ENCODE peak calls at places on chromosome 21, in seven cellular contexts. L is CD8-positive, alpha-beta T cell; E is IMR-90; Z is astrocyte; B is heart left ventricle; A is effector memory CD4-positive, alpha-beta T cell; Y is left lung. S is an unnamed sample.

GRCh38 chr21:35400233-35400939 is 351.3 kb upstream of the RUNX1 start:
- DNase-seq in A (no peak), L (no peak), Y (no peak), B (no peak), E (peak; percentile 67), Z (peak; percentile 59), S (no peak)

GRCh38 chr21:29436143-29436542 is 137.4 kb downstream of the BACH1 start:
- DNase-seq in E (no peak), Z (peak; percentile 4), A (peak; percentile 2), L (no peak), B (no peak), Y (no peak), S (no peak)

GRCh38 chr21:29888437-29888836 is 51.4 kb downstream of the GRIK1 start:
- DNase-seq in Z (no peak), E (no peak), Y (no peak), L (no peak), A (no peak), B (no peak), S (no peak)

GRCh38 chr21:43645414-43645891 is 13.8 kb downstream of the HSF2BP start:
- DNase-seq in Y (peak; percentile 62), B (no peak), Z (peak; percentile 71), E (peak; percentile 82), A (no peak), L (no peak), S (peak; percentile 41)

GRCh38 chr21:21401444-21401843 is 403.2 kb downstream of the NCAM2 start:
- DNase-seq in E (no peak), Z (no peak), B (no peak), L (no peak), Y (no peak), A (no peak), S (no peak)

GRCh38 chr21:22842875-22843274 is 1844.7 kb downstream of the NCAM2 start:
- DNase-seq in L (no peak), Z (no peak), A (no peak), E (no peak), Y (no peak), B (no peak), S (no peak)

GRCh38 chr21:43363506-43364260 is 63.2 kb downstream of the SIK1 start:
- DNase-seq in Y (no peak), E (no peak), B (no peak), L (no peak), A (no peak), Z (no peak), S (no peak)

GRCh38 chr21:31173881-31174555 is 135.7 kb upstream of the KRTAP19-8 start:
- DNase-seq in E (no peak), A (no peak), L (no peak), Y (peak; percentile 37), B (peak; percentile 58), Z (no peak), S (peak; percentile 67)

GRCh38 chr21:28602581-28602980 is 390.1 kb downstream of the LTN1 start:
- DNase-seq in L (no peak), Y (no peak), A (no peak), B (no peak), Z (no peak), E (no peak), S (no peak)

GRCh38 chr21:14846619-14847018 is 218.2 kb downstream of the NRIP1 start:
- DNase-seq in Z (no peak), L (no peak), Y (no peak), E (no peak), A (no peak), B (no peak), S (no peak)

GRCh38 chr21:40404319-40404906 is 442.5 kb downstream of the DSCAM start:
- DNase-seq in A (no peak), Y (peak; percentile 62), E (no peak), B (no peak), L (no peak), Z (peak; percentile 0), S (no peak)

GRCh38 chr21:29513535-29513934 is 214.8 kb downstream of the BACH1 start:
- DNase-seq in E (no peak), L (no peak), Y (no peak), Z (no peak), B (no peak), A (no peak), S (no peak)

GRCh38 chr21:30164796-30165195 is 1.8 kb downstream of the CLDN17 start:
- DNase-seq in B (no peak), A (no peak), Z (no peak), Y (no peak), E (no peak), L (no peak), S (no peak)

GRCh38 chr21:26471116-26471505 is 102.0 kb downstream of the CYYR1 start:
- DNase-seq in E (no peak), Z (no peak), L (no peak), A (no peak), B (no peak), Y (no peak), S (no peak)

GRCh38 chr21:16427587-16428087 is 697.9 kb downstream of the USP25 start:
- DNase-seq in A (no peak), E (no peak), L (no peak), Y (no peak), Z (no peak), B (no peak), S (no peak)

GRCh38 chr21:29215709-29216108 is 83.0 kb upstream of the BACH1 start:
- DNase-seq in Z (no peak), B (no peak), L (no peak), A (no peak), E (peak; percentile 41), Y (no peak), S (no peak)

GRCh38 chr21:46613391-46613790 is 8.5 kb upstream of the S100B start:
- DNase-seq in E (no peak), Y (no peak), Z (no peak), L (no peak), A (no peak), B (no peak), S (no peak)

GRCh38 chr21:46608672-46609111 is 3.8 kb upstream of the S100B start:
- DNase-seq in L (no peak), E (no peak), Z (no peak), A (no peak), B (no peak), Y (no peak), S (no peak)

GRCh38 chr21:34974162-34974981 is 74.7 kb downstream of the RUNX1 start:
- DNase-seq in B (no peak), E (peak; percentile 71), Z (no peak), Y (no peak), A (peak; percentile 31), L (no peak), S (peak; percentile 74)

GRCh38 chr21:21690068-21690665 is 692.0 kb downstream of the NCAM2 start:
- DNase-seq in E (no peak), B (no peak), Y (no peak), A (no peak), Z (no peak), L (no peak), S (no peak)

GRCh38 chr21:32516729-32517649 is 68.3 kb downstream of the TCP10L start:
- DNase-seq in Z (peak; percentile 99), L (no peak), A (no peak), Y (no peak), B (no peak), E (peak; percentile 99), S (no peak)

GRCh38 chr21:34996304-34997081 is 52.6 kb downstream of the RUNX1 start:
- DNase-seq in E (peak; percentile 41), L (no peak), A (no peak), Z (peak; percentile 58), B (no peak), Y (peak; percentile 68), S (no peak)

DNA sequence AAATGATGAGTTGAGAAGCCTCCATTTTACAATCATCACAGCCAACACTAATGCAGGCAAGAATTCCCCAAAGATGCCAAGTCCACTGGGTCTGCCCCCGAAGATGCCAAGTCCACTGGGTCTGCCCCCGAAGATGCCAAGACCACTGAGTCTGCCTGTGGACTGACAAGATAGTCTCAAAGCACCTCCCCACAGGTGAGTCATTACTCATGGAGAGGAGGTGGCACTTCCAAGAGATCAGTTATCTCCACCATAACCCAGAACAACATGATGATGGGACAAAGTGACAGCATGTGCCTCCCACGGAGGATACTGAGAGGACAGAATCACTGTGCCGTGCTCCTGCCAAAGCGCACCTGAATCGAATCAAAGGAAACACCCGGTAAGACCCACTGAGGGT is 4.8 kb downstream of the PTTG1IP start:
- DNase-seq in L (no peak), A (no peak), E (no peak), B (peak; percentile 17), Y (peak; percentile 18), Z (no peak), S (no peak)
- H3K27ac ChIP-seq in L (no peak overlapping the region), A (peak overlapping the region; percentile 64), E (peak overlapping the region; percentile 44), B (peak overlapping the region; percentile 95), Y (peak overlapping the region; percentile 88), Z (peak overlapping the region; percentile 88), S (no peak overlapping the region)

GRCh38 chr21:33802458-33802857 is 113.1 kb downstream of the ATP5PO start:
- DNase-seq in E (no peak), A (no peak), Z (no peak), B (no peak), L (no peak), Y (no peak), S (no peak)
- H3K9me3 ChIP-seq in E (no peaks in the 10 kb centered on the region), A (no peaks in the 10 kb centered on the region), Z (no peaks in the 10 kb centered on the region), B (no peaks in the 10 kb centered on the region), L (no peaks in the 10 kb centered on the region), Y (no peaks in the 10 kb centered on the region), S (no peaks in the 10 kb centered on the region)

DNA sequence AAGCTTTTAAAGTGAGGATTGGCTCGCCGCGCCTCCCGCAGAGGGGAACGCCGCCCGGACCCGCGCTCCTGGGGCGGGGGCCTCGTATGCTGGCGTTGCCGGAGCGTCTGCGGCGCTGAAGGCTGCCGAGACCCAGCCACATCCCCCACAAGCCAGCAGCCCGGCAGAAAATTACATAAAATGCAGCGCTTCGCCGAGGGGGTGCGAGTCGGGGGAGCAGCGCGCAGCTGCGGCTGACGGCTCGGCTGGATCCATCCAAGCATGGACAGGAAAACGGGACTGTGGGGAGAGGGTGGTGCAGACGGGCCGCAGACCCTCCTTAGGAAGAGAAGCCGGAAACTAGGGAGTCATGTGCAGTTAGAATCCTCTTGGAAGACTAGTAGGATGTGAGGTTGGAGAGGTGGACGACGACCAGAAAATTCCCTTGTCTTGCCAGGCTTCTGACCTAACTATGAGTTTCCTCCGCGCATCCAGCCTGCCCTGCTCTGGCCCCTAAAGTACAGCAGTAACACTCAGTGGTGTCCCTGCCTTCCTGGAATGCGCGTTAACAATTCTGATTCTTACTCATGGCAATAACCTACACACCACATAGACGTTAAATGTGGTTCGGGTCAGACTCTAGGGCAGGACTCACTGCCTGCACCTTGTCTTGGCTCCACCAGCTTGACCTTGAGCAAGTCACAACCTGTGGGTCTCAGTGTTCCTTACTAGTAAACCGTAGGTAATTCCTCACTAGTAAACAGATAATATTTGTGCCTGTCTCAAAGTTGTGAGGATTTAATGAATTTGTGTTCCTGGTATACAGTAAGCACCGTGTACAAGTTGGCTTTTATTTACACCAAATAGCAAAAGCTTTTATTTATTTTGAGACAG is 959 bp upstream of the BRWD1 start:
- DNase-seq in L (peak; percentile 21), B (peak; percentile 77), Z (peak; percentile 73), Y (no peak), E (peak; percentile 65), A (peak; percentile 19), S (no peak)
- H3K27ac ChIP-seq in L (peak overlapping the region; percentile 63), B (peak overlapping the region; percentile 99), Z (peak overlapping the region; percentile 97), Y (peak overlapping the region; percentile 98), E (peak overlapping the region; percentile 93), A (peak overlapping the region; percentile 82), S (peak overlapping the region; percentile 93)

DNA sequence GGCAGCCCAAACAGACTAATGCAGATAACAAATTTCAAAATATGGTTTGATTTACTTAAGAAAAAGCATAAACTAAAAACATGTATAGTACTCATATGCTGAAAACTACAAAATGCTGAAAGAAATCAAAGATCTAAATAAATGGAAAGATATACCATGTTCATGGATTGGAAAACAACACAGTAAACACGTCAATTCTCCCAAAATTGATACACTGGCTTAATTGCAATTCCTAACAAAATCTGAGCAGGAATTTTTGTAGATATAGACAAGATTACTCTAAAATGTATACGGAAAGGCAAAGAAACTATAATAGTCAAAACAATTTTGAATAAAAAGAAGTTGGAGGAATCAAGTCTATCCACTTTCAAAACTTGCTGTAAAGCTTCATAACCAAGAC is 21.0 kb downstream of the SLC19A1 start:
- DNase-seq in B (no peak), L (no peak), Y (no peak), Z (no peak), A (no peak), E (no peak), S (no peak)
- H3K9me3 ChIP-seq in B (peaks cover 4% of the 10 kb centered on the region), L (peaks cover 14% of the 10 kb centered on the region), Y (no peaks in the 10 kb centered on the region), Z (peaks cover 6% of the 10 kb centered on the region), A (peaks cover 8% of the 10 kb centered on the region), E (peaks cover 16% of the 10 kb centered on the region), S (no peaks in the 10 kb centered on the region)